ENCODE peak calls at places on chromosomes 16 and 17, in six cellular contexts. D, J, S, P, L and C are unnamed samples. For H3K4me1, the result is how much of the 10 kb centered on the place peaks cover.

GRCh38 chr16:83031524-83031923 is 404.8 kb downstream of the CDH13 start:
- DNase-seq in P (no peak), L (no peak), D (no peak), J (no peak), S (no peak), C (no peak)

GRCh38 chr17:694239-694638 is 20.4 kb downstream of the VPS53 start:
- DNase-seq in P (no peak), S (no peak), J (no peak), D (no peak), L (no peak), C (no peak)

GRCh38 chr16:52384378-52384777 is 162.6 kb downstream of the TOX3 start:
- DNase-seq in D (no peak), P (no peak), J (no peak), S (no peak), L (no peak), C (no peak)

GRCh38 chr17:81396722-81397313 is 1.6 kb downstream of the BAHCC1 start:
- DNase-seq in P (peak), J (no peak), L (peak), S (no peak), D (no peak), C (no peak)

GRCh38 chr16:67296422-67296821 is 17.1 kb downstream of the PLEKHG4 start:
- DNase-seq in S (no peak), L (no peak), P (no peak), D (no peak), J (no peak), C (peak)

GRCh38 chr16:30352488-30353401 is 2.4 kb downstream of the CD2BP2 start:
- DNase-seq in J (no peak), D (no peak), P (no peak), L (no peak), S (no peak), C (peak)

GRCh38 chr17:4678448-4679026 is 25.4 kb downstream of the PELP1 start:
- DNase-seq in S (peak), P (no peak), L (no peak), D (no peak), J (no peak), C (no peak)

GRCh38 chr17:79340771-79341528 is 266.3 kb downstream of the ENGASE start:
- DNase-seq in S (no peak), J (no peak), P (no peak), L (no peak), D (no peak), C (peak)

GRCh38 chr16:48335961-48336360 is 49.3 kb downstream of the SIAH1 start:
- DNase-seq in P (no peak), J (no peak), S (no peak), L (no peak), D (no peak), C (no peak)

GRCh38 chr17:50184611-50185398 is 16.6 kb downstream of the COL1A1 start:
- DNase-seq in J (no peak), L (no peak), S (no peak), P (no peak), D (no peak), C (peak)

GRCh38 chr17:42372142-42372541 is 16.1 kb downstream of the STAT3 start:
- DNase-seq in J (no peak), P (no peak), S (no peak), L (no peak), D (no peak), C (no peak)

GRCh38 chr17:42378597-42379594 is 9.3 kb downstream of the STAT3 start:
- DNase-seq in S (no peak), D (no peak), L (no peak), P (no peak), J (no peak), C (no peak)

GRCh38 chr17:42373896-42374295 is 14.3 kb downstream of the STAT3 start:
- DNase-seq in S (no peak), J (no peak), P (no peak), L (no peak), D (no peak), C (no peak)
- H3K4me1 ChIP-seq in S (under half), J (under half), P (under half), L (under half), D (under half), C (under half)

GRCh38 chr17:57370051-57370581 is 113.8 kb downstream of the MSI2 start:
- DNase-seq in S (no peak), P (no peak), L (no peak), J (no peak), D (no peak), C (no peak)
- H3K27ac ChIP-seq in S (peak), P (no peak), L (no peak), J (no peak), D (peak), C (no peak)

GRCh38 chr17:41016578-41017215 is 7.8 kb upstream of the KRTAP3-1 start:
- DNase-seq in J (no peak), D (no peak), L (no peak), S (no peak), P (no peak), C (no peak)

GRCh38 chr17:41013181-41013580 is 4.3 kb upstream of the KRTAP3-1 start:
- DNase-seq in J (no peak), D (no peak), L (no peak), P (no peak), S (no peak), C (no peak)

GRCh38 chr17:41010421-41010820 is 1.5 kb upstream of the KRTAP3-1 start:
- DNase-seq in S (no peak), P (no peak), J (no peak), D (no peak), L (no peak), C (no peak)

GRCh38 chr17:41015473-41015872 is 6.5 kb upstream of the KRTAP3-1 start:
- DNase-seq in J (no peak), L (no peak), D (no peak), P (no peak), S (no peak), C (no peak)

GRCh38 chr17:41013606-41014005 is 4.7 kb upstream of the KRTAP3-1 start:
- DNase-seq in S (no peak), D (no peak), L (no peak), P (no peak), J (no peak), C (no peak)
- H3K4me1 ChIP-seq in S (under half), D (under half), L (under half), P (under half), J (under half), C (under half)

DNA sequence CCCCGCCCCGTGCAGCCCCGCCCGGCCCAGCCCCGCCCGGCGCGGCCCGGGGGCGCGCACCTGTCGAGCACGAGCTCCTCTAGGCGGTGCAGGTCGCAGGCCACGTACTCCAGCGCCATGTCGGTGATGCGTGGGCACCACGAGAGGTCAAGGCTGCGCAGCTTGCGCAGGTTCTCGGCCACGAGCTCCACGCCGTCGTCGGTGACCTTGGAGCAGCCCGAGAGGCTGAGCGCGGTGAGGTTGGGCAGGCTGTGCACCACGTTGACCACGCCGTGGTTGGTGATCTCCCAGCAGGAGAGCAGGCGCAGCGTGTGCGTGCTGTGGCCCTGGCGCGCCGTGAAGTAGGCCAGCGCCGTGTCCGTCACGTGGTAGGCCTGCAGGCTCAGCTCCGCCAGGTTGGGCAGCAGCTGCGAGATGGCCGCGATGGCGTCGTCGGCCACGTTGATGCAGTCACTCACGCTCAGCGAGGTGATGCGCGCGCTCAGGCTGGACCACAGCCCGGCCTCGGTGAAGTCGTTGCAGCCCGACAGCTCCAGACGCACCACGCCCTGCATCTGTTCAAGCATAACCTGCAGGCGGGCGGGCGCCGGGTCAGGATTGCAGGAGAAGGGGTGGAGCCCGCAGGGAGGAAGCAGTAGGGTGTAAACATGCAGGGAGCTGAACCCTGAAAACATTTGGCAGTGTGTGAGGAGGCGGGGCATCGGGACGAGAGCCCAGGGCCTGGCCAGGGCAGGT is 5.3 kb upstream of the WDR24 start:
- DNase-seq in P (peak), D (no peak), L (peak), J (no peak), S (peak), C (no peak)
- H3K27ac ChIP-seq in P (peak), D (no peak), L (no peak), J (no peak), S (no peak), C (no peak)

DNA sequence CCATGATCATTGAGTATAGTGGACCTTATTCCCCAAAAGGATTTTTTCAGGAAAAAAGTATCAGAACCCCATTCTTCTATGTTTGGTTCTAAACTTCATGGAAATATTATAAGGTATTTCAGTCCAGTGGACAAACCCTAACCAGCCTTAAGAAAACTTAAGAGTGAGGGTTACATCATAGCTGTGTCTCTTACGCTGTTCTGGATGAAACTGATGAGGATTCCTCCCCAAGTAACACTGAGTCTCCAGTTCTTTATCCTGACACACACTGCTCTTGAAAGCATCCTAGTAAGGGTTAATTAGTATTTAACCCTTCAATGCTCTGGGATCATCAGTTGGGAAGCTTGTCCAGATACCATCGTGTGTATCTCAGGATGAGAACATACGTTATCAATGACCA is 5.0 kb downstream of the LYRM1 start:
- DNase-seq in J (no peak), L (no peak), D (no peak), P (no peak), S (no peak), C (no peak)
- H3K4me1 ChIP-seq in J (under half), L (under half), D (half or more), P (under half), S (under half), C (under half)

GRCh38 chr17:34236341-34236892 is 18.7 kb upstream of the CCL2 start:
- DNase-seq in P (no peak), D (no peak), J (no peak), L (no peak), S (no peak), C (no peak)

GRCh38 chr17:34237458-34237857 is 17.6 kb upstream of the CCL2 start:
- DNase-seq in S (no peak), J (no peak), D (no peak), P (no peak), L (no peak), C (no peak)

GRCh38 chr17:34235389-34236028 is 19.6 kb upstream of the CCL2 start:
- DNase-seq in D (peak), J (no peak), L (peak), P (no peak), S (peak), C (no peak)

GRCh38 chr17:34230342-34230741 is 24.7 kb upstream of the CCL2 start:
- DNase-seq in S (no peak), P (no peak), D (no peak), J (no peak), L (no peak), C (no peak)

DNA sequence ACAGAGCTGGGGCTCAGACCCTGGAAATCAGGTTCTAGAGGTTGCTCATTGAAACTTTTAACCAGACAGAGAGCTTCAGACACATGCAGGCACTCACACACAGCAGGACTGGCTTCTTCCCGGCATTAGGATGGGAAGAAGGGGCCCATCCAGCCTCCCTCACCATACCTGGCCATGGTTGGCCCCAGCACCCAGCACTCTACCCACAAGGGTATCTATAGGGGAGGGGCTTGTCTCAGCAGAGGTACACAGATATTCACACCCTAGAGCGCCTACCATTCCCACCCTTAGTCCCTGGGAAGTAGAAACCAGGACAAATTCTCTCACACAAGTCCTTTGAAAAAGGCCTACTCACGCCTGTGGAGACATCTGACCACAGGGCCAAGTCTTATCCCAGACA is 20.5 kb upstream of the CCL2 start:
- DNase-seq in P (no peak), D (no peak), S (no peak), J (no peak), L (no peak), C (no peak)
- H3K27ac ChIP-seq in P (no peak), D (peak), S (no peak), J (no peak), L (peak), C (no peak)

GRCh38 chr16:68754117-68754792 is 17.2 kb downstream of the CDH1 start:
- DNase-seq in L (peak), P (no peak), J (no peak), S (no peak), D (no peak), C (no peak)
- H3K4me1 ChIP-seq in L (under half), P (under half), J (under half), S (under half), D (under half), C (under half)

GRCh38 chr16:84808812-84809211 is 11.0 kb upstream of the CRISPLD2 start:
- DNase-seq in S (no peak), D (no peak), L (no peak), P (no peak), J (no peak), C (no peak)

GRCh38 chr16:84806890-84807258 is 12.9 kb upstream of the CRISPLD2 start:
- DNase-seq in P (no peak), L (no peak), D (no peak), J (no peak), S (no peak), C (no peak)

GRCh38 chr16:84804326-84804725 is 15.5 kb upstream of the CRISPLD2 start:
- DNase-seq in L (no peak), D (no peak), S (no peak), J (no peak), P (no peak), C (no peak)

GRCh38 chr16:84807776-84808175 is 12.0 kb upstream of the CRISPLD2 start:
- DNase-seq in P (no peak), J (no peak), D (no peak), L (no peak), S (no peak), C (no peak)

GRCh38 chr16:84806256-84806889 is 13.4 kb upstream of the CRISPLD2 start:
- DNase-seq in P (no peak), S (no peak), D (peak), L (no peak), J (no peak), C (no peak)
- H3K27ac ChIP-seq in P (no peak), S (no peak), D (peak), L (peak), J (no peak), C (no peak)

DNA sequence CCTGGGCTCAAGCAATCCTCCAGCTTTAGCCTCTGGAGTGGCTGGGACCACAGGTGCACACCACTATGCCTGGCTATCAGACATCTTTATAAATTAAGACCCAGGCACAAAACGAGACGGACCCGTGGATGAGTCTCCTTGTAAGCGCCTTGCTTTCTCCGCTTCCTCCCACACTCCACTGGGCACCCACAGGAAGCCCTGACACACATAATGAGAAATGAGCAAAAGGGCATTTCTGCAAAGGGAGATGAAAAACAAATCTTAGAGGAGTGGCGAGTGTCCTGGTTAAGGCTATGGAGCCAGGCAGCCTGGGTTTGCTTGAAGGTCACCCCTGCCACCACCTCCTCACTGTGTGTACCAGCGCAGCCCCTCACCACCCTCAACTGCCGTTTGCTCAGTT is 56.3 kb downstream of the XYLT1 start:
- DNase-seq in P (no peak), J (no peak), D (no peak), L (no peak), S (no peak), C (no peak)
- H3K4me1 ChIP-seq in P (under half), J (under half), D (under half), L (under half), S (under half), C (under half)

GRCh38 chr17:58412064-58412703 is 5.2 kb downstream of the RNF43 start:
- DNase-seq in P (no peak), S (no peak), J (no peak), D (no peak), L (no peak), C (no peak)
- H3K27ac ChIP-seq in P (no peak), S (no peak), J (no peak), D (no peak), L (no peak), C (no peak)